ENCODE peak calls at places on chromosomes 5 and 9, in eight cellular contexts. P is OCI-LY7, W is neuronal stem cell, X is GM23338, B is mammary epithelial cell, S is trophoblast cell, A is astrocyte, M is hepatocyte. Q is an unnamed sample.

GRCh38 chr5:176660860-176661641 is 13.8 kb downstream of the TSPAN17 start:
- DNase-seq in P (peak), W (peak), X (peak), B (peak), S (peak), A (peak), M (peak), Q (peak)

GRCh38 chr9:126461608-126462007 is 135.0 kb downstream of the MVB12B start:
- DNase-seq in P (no peak), W (no peak), X (no peak), B (no peak), S (no peak), A (no peak), M (no peak), Q (no peak)

GRCh38 chr5:107592515-107592914 is 78.2 kb downstream of the EFNA5 start:
- DNase-seq in P (no peak), W (no peak), X (no peak), B (no peak), S (no peak), A (no peak), M (no peak), Q (no peak)

GRCh38 chr5:59768204-59769040 is 125.1 kb downstream of the PDE4D start:
- DNase-seq in P (no peak), W (peak), X (peak), B (peak), S (peak), A (peak), M (peak), Q (no peak)

GRCh38 chr5:96896285-96896711 is 20.0 kb downstream of the ERAP2 start:
- DNase-seq in P (peak), W (no peak), X (no peak), B (no peak), S (no peak), A (no peak), M (no peak), Q (no peak)

GRCh38 chr5:98402130-98402529 is 371.3 kb upstream of the RGMB start:
- DNase-seq in P (no peak), W (no peak), X (no peak), B (peak), S (no peak), A (no peak), M (peak), Q (no peak)

GRCh38 chr5:81140942-81141341 is 92.2 kb upstream of the CKMT2 start:
- DNase-seq in P (no peak), W (no peak), X (no peak), B (no peak), S (no peak), A (peak), M (peak), Q (no peak)

GRCh38 chr5:111232311-111233049 is 8.3 kb downstream of the CAMK4 start:
- DNase-seq in P (no peak), W (no peak), X (no peak), B (no peak), S (no peak), A (no peak), M (no peak), Q (no peak)

GRCh38 chr5:10364186-10364689 is 10.7 kb downstream of the MARCHF6 start:
- DNase-seq in P (peak), W (no peak), X (peak), B (peak), S (no peak), A (no peak), M (no peak), Q (no peak)

GRCh38 chr5:58054018-58054417 is 405.9 kb downstream of the PLK2 start:
- DNase-seq in P (no peak), W (no peak), X (no peak), B (no peak), S (no peak), A (no peak), M (no peak), Q (no peak)

GRCh38 chr9:124511891-124512805 is 4.9 kb upstream of the NR5A1 start:
- DNase-seq in P (no peak), W (no peak), X (no peak), B (no peak), S (no peak), A (no peak), M (no peak), Q (peak)

GRCh38 chr5:6491548-6492290 is 43.1 kb downstream of the UBE2QL1 start:
- DNase-seq in P (no peak), W (no peak), X (no peak), B (no peak), S (no peak), A (no peak), M (no peak), Q (no peak)

GRCh38 chr9:69389437-69389995 is 64.5 kb downstream of the ENTREP1 start:
- DNase-seq in P (no peak), W (no peak), X (no peak), B (no peak), S (peak), A (no peak), M (no peak), Q (no peak)

GRCh38 chr5:74938250-74938649 is 72.1 kb upstream of the FAM169A start:
- DNase-seq in P (no peak), W (no peak), X (no peak), B (peak), S (no peak), A (no peak), M (no peak), Q (no peak)

GRCh38 chr5:133996683-133997252 is 8.0 kb downstream of the VDAC1 start:
- DNase-seq in P (peak), W (no peak), X (peak), B (no peak), S (no peak), A (no peak), M (no peak), Q (no peak)

GRCh38 chr5:38650540-38651275 is 94.3 kb upstream of the LIFR start:
- DNase-seq in P (no peak), W (no peak), X (no peak), B (peak), S (no peak), A (peak), M (no peak), Q (no peak)

GRCh38 chr9:35909687-35910612 is 660 bp downstream of the SPAAR start:
- DNase-seq in P (no peak), W (no peak), X (no peak), B (no peak), S (no peak), A (no peak), M (no peak), Q (peak)

GRCh38 chr5:90398726-90399125 is 10.8 kb downstream of the CETN3 start:
- DNase-seq in P (no peak), W (no peak), X (no peak), B (no peak), S (no peak), A (no peak), M (no peak), Q (no peak)

GRCh38 chr9:127862075-127863011 is 7.9 kb upstream of the ENG start:
- DNase-seq in P (peak), W (no peak), X (no peak), B (no peak), S (no peak), A (no peak), M (no peak), Q (peak)

GRCh38 chr9:16062542-16063240 is 509.8 kb downstream of the CCDC171 start:
- DNase-seq in P (no peak), W (no peak), X (no peak), B (peak), S (no peak), A (peak), M (no peak), Q (peak)

GRCh38 chr5:74483001-74483400 is 157.5 kb downstream of the ENC1 start:
- DNase-seq in P (no peak), W (no peak), X (peak), B (no peak), S (no peak), A (no peak), M (no peak), Q (peak)

GRCh38 chr9:6911901-6912650 is 154.3 kb downstream of the KDM4C start:
- DNase-seq in P (peak), W (no peak), X (no peak), B (no peak), S (no peak), A (no peak), M (no peak), Q (no peak)

GRCh38 chr5:18037718-18038117 is 403.5 kb downstream of the TAF11L14 start:
- DNase-seq in P (no peak), W (no peak), X (no peak), B (peak), S (no peak), A (no peak), M (no peak), Q (no peak)

GRCh38 chr5:126198509-126198908 is 224.7 kb upstream of the GRAMD2B start:
- DNase-seq in P (no peak), W (peak), X (no peak), B (no peak), S (no peak), A (no peak), M (no peak), Q (peak)

GRCh38 chr5:57504357-57504756 is 21.7 kb upstream of the ACTBL2 start:
- DNase-seq in P (no peak), W (no peak), X (no peak), B (peak), S (no peak), A (peak), M (peak), Q (no peak)

GRCh38 chr9:128136816-128137793 is 9.6 kb upstream of the PTGES2 start:
- DNase-seq in P (no peak), W (no peak), X (no peak), B (peak), S (no peak), A (peak), M (no peak), Q (peak)

GRCh38 chr5:23446436-23446835 is 61.0 kb upstream of the PRDM9 start:
- DNase-seq in P (no peak), W (no peak), X (no peak), B (no peak), S (no peak), A (no peak), M (peak), Q (no peak)

GRCh38 chr5:72436796-72437471 is 70.3 kb downstream of the ZNF366 start:
- DNase-seq in P (no peak), W (no peak), X (no peak), B (no peak), S (no peak), A (no peak), M (no peak), Q (no peak)

GRCh38 chr5:44160443-44160842 is 228.8 kb downstream of the FGF10 start:
- DNase-seq in P (no peak), W (no peak), X (no peak), B (no peak), S (no peak), A (no peak), M (no peak), Q (no peak)

GRCh38 chr5:159163027-159163699 is 46.2 kb downstream of the RNF145 start:
- DNase-seq in P (no peak), W (no peak), X (no peak), B (peak), S (peak), A (peak), M (no peak), Q (peak)

GRCh38 chr5:126875303-126875785 is 98.4 kb downstream of the LMNB1 start:
- DNase-seq in P (no peak), W (no peak), X (peak), B (no peak), S (peak), A (no peak), M (peak), Q (no peak)

GRCh38 chr9:136719212-136719880 is 7.0 kb downstream of the DIPK1B start:
- DNase-seq in P (no peak), W (no peak), X (no peak), B (no peak), S (no peak), A (no peak), M (no peak), Q (peak)

GRCh38 chr5:73418244-73418691 is 30.3 kb downstream of the FOXD1 start:
- DNase-seq in P (no peak), W (no peak), X (no peak), B (no peak), S (no peak), A (no peak), M (no peak), Q (no peak)

DNA sequence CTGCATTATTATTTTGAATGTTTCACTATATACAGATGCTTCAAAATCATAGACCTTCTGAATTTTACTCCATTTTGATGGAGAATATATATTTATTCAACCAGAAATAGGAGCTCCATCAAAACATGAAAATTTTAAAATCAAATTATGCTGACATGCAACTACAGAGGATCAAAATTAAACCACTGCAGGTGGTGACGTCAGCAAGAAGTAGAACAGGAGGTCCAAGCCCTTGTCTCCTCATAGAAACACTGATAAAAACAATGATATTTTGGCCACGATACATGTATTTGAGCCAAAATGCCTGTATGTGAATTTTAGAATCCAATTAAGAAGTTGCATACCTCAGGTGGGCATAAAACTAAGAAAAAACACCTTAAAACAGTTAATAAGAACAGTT is 236.6 kb upstream of the FBXL7 start:
- DNase-seq in P (no peak), W (no peak), X (no peak), B (no peak), S (no peak), A (no peak), M (no peak), Q (no peak)
- H3K27ac ChIP-seq in P (no peak), W (no peak), X (no peak), B (no peak), S (no peak), A (no peak), M (no peak), Q (no peak)

GRCh38 chr5:88761269-88761880 is 121.6 kb downstream of the MEF2C start:
- DNase-seq in P (no peak), W (no peak), X (no peak), B (no peak), S (no peak), A (peak), M (no peak), Q (peak)
- H2AFZ ChIP-seq in P (no peak), W (no peak), X (peak), B (no peak), S (no peak), A (no peak), M (no peak), Q (no peak)

GRCh38 chr9:113245894-113246293 is 24.6 kb downstream of the SLC31A1 start:
- DNase-seq in P (no peak), W (no peak), X (no peak), B (no peak), S (no peak), A (no peak), M (no peak), Q (no peak)
- H3K4me2 ChIP-seq in P (no peak), W (no peak), X (no peak), B (no peak), S (no peak), A (no peak), M (no peak), Q (no peak)

GRCh38 chr5:172456076-172456800 is 1.9 kb upstream of the SH3PXD2B start:
- DNase-seq in P (no peak), W (no peak), X (no peak), B (no peak), S (no peak), A (no peak), M (no peak), Q (no peak)
- H3K27ac ChIP-seq in P (no peak), W (no peak), X (no peak), B (no peak), S (no peak), A (peak), M (peak), Q (peak)